ENCODE peak calls at places on chromosome 6, in five cellular contexts. L, F, W, E and T are unnamed samples.

GRCh38 chr6:82959385-82959941 is 106.2 kb downstream of the UBE3D start:
- DNase-seq in W (peak; percentile 78), E (no peak), L (no peak), F (no peak), T (no peak)

GRCh38 chr6:90922323-90922722 is 335.5 kb upstream of the MAP3K7 start:
- DNase-seq in W (no peak), E (no peak), F (no peak), L (no peak), T (no peak)

GRCh38 chr6:108174371-108175175 is 8.8 kb downstream of the NR2E1 start:
- DNase-seq in F (no peak), L (no peak), W (peak; percentile 36), E (no peak), T (peak; percentile 70)

GRCh38 chr6:121890307-121890910 is 455.0 kb downstream of the GJA1 start:
- DNase-seq in E (no peak), L (no peak), F (no peak), W (no peak), T (no peak)

GRCh38 chr6:142794424-142794823 is 150.6 kb downstream of the HIVEP2 start:
- DNase-seq in L (no peak), W (no peak), E (no peak), F (no peak), T (no peak)

GRCh38 chr6:24859132-24859531 is 60.4 kb upstream of the ARMH2 start:
- DNase-seq in F (no peak), L (no peak), E (no peak), W (no peak), T (no peak)

GRCh38 chr6:35185971-35186370 is 27.8 kb upstream of the SCUBE3 start:
- DNase-seq in F (no peak), E (no peak), W (no peak), L (no peak), T (no peak)

GRCh38 chr6:132101550-132101949 is 150.4 kb upstream of the CCN2 start:
- DNase-seq in L (no peak), W (no peak), E (no peak), F (no peak), T (no peak)

GRCh38 chr6:125809771-125810315 is 19.1 kb downstream of the NCOA7 start:
- DNase-seq in E (no peak), F (no peak), W (no peak), L (no peak), T (no peak)

GRCh38 chr6:104601756-104602155 is 258.0 kb downstream of the HACE1 start:
- DNase-seq in L (no peak), W (no peak), F (no peak), E (no peak), T (no peak)

GRCh38 chr6:84260186-84260585 is 32.7 kb upstream of the CEP162 start:
- DNase-seq in W (no peak), F (no peak), L (no peak), E (no peak), T (no peak)

GRCh38 chr6:85464260-85464644 is 14.4 kb downstream of the NT5E start:
- DNase-seq in W (peak; percentile 99), L (no peak), F (no peak), E (peak; percentile 92), T (no peak)

GRCh38 chr6:22298393-22299010 is 1.7 kb upstream of the PRL start:
- DNase-seq in F (no peak), L (no peak), W (no peak), E (no peak), T (no peak)

GRCh38 chr6:169864148-169865030 is 113.0 kb downstream of the ERMARD start:
- DNase-seq in E (no peak), F (no peak), L (no peak), W (no peak), T (no peak)

GRCh38 chr6:30042476-30042875 is 18.6 kb upstream of the POLR1H start:
- DNase-seq in L (no peak), F (no peak), W (no peak), E (no peak), T (no peak)

GRCh38 chr6:14521141-14521540 is 403.6 kb downstream of the CD83 start:
- DNase-seq in F (no peak), L (no peak), W (no peak), E (no peak), T (no peak)

GRCh38 chr6:88512951-88513350 is 346.8 kb upstream of the CNR1 start:
- DNase-seq in W (no peak), F (no peak), E (peak; percentile 14), L (no peak), T (no peak)

GRCh38 chr6:21523652-21524051 is 69.9 kb upstream of the SOX4 start:
- DNase-seq in W (no peak), F (no peak), E (no peak), L (no peak), T (no peak)

GRCh38 chr6:161233986-161234620 is 39.8 kb downstream of the AGPAT4 start:
- DNase-seq in L (peak; percentile 85), F (peak; percentile 65), E (peak; percentile 73), W (peak; percentile 93), T (no peak)

GRCh38 chr6:135179920-135180457 is 1.1 kb upstream of the MYB start:
- DNase-seq in E (no peak), F (no peak), W (no peak), L (no peak), T (no peak)

GRCh38 chr6:167688123-167688522 is 138.6 kb upstream of the AFDN start:
- DNase-seq in F (no peak), L (no peak), W (no peak), E (no peak), T (no peak)

GRCh38 chr6:101931766-101932165 is 538.3 kb downstream of the GRIK2 start:
- DNase-seq in W (no peak), F (no peak), E (peak; percentile 16), L (no peak), T (no peak)

GRCh38 chr6:167153523-167153959 is 4.2 kb downstream of the GPR31 start:
- DNase-seq in E (no peak), W (peak; percentile 54), L (no peak), F (no peak), T (no peak)

GRCh38 chr6:120352491-120352890 is 981.8 kb downstream of the TBC1D32 start:
- DNase-seq in L (no peak), F (no peak), E (no peak), W (no peak), T (no peak)

GRCh38 chr6:10626154-10626741 is 68.2 kb downstream of the C6orf52 start:
- DNase-seq in E (no peak), L (no peak), W (no peak), F (no peak), T (no peak)

GRCh38 chr6:123203928-123204327 is 207.9 kb downstream of the CLVS2 start:
- DNase-seq in E (no peak), F (no peak), W (no peak), L (no peak), T (no peak)

GRCh38 chr6:17865243-17865642 is 122.2 kb downstream of the KIF13A start:
- DNase-seq in F (no peak), E (peak; percentile 98), W (no peak), L (no peak), T (peak; percentile 25)

GRCh38 chr6:14542670-14543366 is 425.2 kb downstream of the CD83 start:
- DNase-seq in L (no peak), W (peak; percentile 68), E (peak; percentile 77), F (peak; percentile 15), T (no peak)

GRCh38 chr6:6925391-6926164 is 182.2 kb upstream of the RREB1 start:
- DNase-seq in F (no peak), L (no peak), E (no peak), W (no peak), T (no peak)

GRCh38 chr6:41200901-41201783 is at the start of gene TREML2:
- DNase-seq in F (no peak), W (no peak), E (no peak), L (no peak), T (no peak)

GRCh38 chr6:168186438-168186837 is 107.4 kb upstream of the FRMD1 start:
- DNase-seq in F (no peak), E (no peak), L (no peak), W (no peak), T (peak; percentile 22)

GRCh38 chr6:110990835-110991576 is 9.2 kb downstream of the RPF2 start:
- DNase-seq in W (no peak), F (no peak), E (no peak), L (no peak), T (no peak)
- TF ChIP-seq CTCF in W (no peak), F (peak; percentile 27), E (no peak), L (no peak), T (no peak)

DNA sequence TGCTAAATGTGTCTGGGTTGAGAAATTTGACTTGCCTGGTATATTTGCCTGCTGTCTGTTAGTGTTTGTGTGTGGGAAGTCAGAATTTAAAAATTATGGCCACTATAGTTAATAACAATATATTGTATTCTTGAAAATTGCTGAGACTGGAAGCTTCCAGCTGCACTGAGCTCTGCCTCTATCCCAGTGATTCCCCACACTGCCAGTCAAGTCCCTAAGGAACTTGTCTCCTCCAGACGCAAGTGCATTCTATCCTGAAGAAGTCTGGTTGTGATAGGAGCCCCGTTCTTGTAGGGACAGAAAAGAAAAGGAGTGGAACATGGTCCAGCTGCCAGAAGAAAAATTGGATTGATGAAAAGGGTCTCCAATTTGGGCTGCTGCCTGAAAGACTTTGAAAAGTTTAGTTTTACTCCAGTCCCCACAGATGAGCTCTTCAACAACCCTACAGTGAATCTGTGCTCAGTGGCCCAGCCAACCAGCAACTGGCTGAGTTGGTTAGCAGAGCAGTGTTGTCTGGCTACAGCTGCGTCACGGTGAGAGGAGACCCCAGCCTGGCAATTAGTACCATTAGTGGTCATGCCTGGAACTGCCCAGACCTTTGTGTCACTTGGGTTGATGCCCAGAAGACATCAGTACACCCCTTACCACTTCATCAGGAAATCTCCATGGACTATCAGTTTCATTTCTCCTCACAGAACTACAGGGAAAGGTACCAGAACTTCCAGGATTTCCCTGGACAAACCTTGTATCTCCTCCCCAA is 183.1 kb upstream of the MCHR2 start:
- DNase-seq in F (no peak), L (no peak), W (no peak), E (no peak), T (no peak)
- TF ChIP-seq CTCF in F (no peak), L (no peak), W (no peak), E (no peak), T (no peak)

GRCh38 chr6:97074785-97075184 is 150.3 kb downstream of the KLHL32 start:
- DNase-seq in E (no peak), L (no peak), F (no peak), W (no peak), T (no peak)

GRCh38 chr6:97081010-97081573 is 156.6 kb downstream of the KLHL32 start:
- DNase-seq in E (no peak), W (no peak), L (no peak), F (no peak), T (no peak)

GRCh38 chr6:97078791-97079190 is 154.3 kb downstream of the KLHL32 start:
- DNase-seq in F (no peak), L (no peak), W (no peak), E (no peak), T (no peak)

GRCh38 chr6:97077380-97077779 is 152.9 kb downstream of the KLHL32 start:
- DNase-seq in W (no peak), F (no peak), L (no peak), E (no peak), T (no peak)
- TF ChIP-seq CTCF in W (no peak), F (peak; percentile 12), L (no peak), E (no peak), T (no peak)

GRCh38 chr6:155317186-155317585 is 2.9 kb upstream of the TFB1M start:
- DNase-seq in L (no peak), W (peak; percentile 9), E (no peak), F (no peak), T (no peak)
- TF ChIP-seq CTCF in L (no peak), W (peak; percentile 23), E (peak; percentile 20), F (peak; percentile 23), T (no peak)